ENCODE peak calls at places on chromosome 18, in eight cellular contexts. B, M, X, U, V, O, T and D are unnamed samples.

GRCh38 chr18:21958707-21959457 is 210.5 kb upstream of the GATA6 start:
- ATAC-seq in B (no peak), M (no peak), X (no peak), U (no peak), V (no peak), O (peak), T (no peak), D (no peak)

GRCh38 chr18:25710981-25711380 is 359.0 kb upstream of the ZNF521 start:
- ATAC-seq in B (no peak), M (no peak), X (no peak), U (no peak), V (no peak), O (no peak), T (no peak), D (no peak)

GRCh38 chr18:74137920-74138538 is 9.6 kb downstream of the FBXO15 start:
- ATAC-seq in B (no peak), M (no peak), X (no peak), U (no peak), V (no peak), O (no peak), T (no peak), D (no peak)

GRCh38 chr18:52353589-52353988 is 13.6 kb downstream of the DCC start:
- ATAC-seq in B (no peak), M (no peak), X (no peak), U (no peak), V (no peak), O (no peak), T (no peak), D (no peak)

GRCh38 chr18:26416652-26417150 is 131.7 kb downstream of the KCTD1 start:
- ATAC-seq in B (no peak), M (no peak), X (no peak), U (no peak), V (no peak), O (no peak), T (no peak), D (no peak)

GRCh38 chr18:59835656-59836379 is 64.0 kb upstream of the PMAIP1 start:
- ATAC-seq in B (no peak), M (no peak), X (no peak), U (peak), V (no peak), O (no peak), T (no peak), D (no peak)

GRCh38 chr18:62500966-62501591 is 21.7 kb upstream of the ZCCHC2 start:
- ATAC-seq in B (no peak), M (no peak), X (no peak), U (no peak), V (no peak), O (no peak), T (no peak), D (no peak)

GRCh38 chr18:59988098-59988706 is 88.4 kb downstream of the PMAIP1 start:
- ATAC-seq in B (no peak), M (peak), X (peak), U (peak), V (no peak), O (no peak), T (peak), D (no peak)

GRCh38 chr18:8937695-8938094 is 164.8 kb upstream of the NDUFV2 start:
- ATAC-seq in B (no peak), M (peak), X (no peak), U (no peak), V (no peak), O (no peak), T (peak), D (no peak)

GRCh38 chr18:55642191-55642590 is 54.2 kb upstream of the TCF4 start:
- ATAC-seq in B (no peak), M (no peak), X (no peak), U (no peak), V (no peak), O (no peak), T (no peak), D (no peak)

GRCh38 chr18:63138469-63139340 is 180.9 kb downstream of the BCL2 start:
- ATAC-seq in B (peak), M (peak), X (no peak), U (no peak), V (no peak), O (no peak), T (no peak), D (no peak)

GRCh38 chr18:77754475-77755044 is 504.9 kb downstream of the GALR1 start:
- ATAC-seq in B (no peak), M (no peak), X (no peak), U (no peak), V (no peak), O (no peak), T (no peak), D (no peak)

DNA sequence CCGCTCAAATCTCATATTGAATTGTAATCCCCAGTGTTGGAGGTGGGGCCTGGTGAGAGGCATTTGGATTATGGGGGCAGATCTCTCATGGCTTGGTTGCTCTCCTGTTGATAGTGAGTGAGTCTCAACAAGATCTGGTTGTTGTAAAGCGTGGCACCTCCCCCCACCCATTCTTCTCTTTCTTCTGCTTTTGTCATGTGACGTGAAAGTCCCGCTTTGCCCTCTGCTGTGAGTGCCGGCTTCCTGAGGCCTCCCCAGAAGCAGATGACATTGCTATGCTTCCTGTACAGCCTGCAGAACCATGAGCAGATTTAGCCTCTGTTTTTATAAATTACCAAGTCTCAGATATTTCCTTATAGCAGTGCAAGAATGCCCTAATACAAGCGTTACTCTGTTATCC is 673.8 kb downstream of the ADCYAP1 start:
- ATAC-seq in B (no peak), M (no peak), X (no peak), U (no peak), V (no peak), O (no peak), T (no peak), D (no peak)
- H3K27ac ChIP-seq in B (no peak), M (no peak), X (no peak), U (no peak), V (no peak), O (no peak), T (no peak), D (no peak)

GRCh38 chr18:75527848-75528247 is 100.3 kb upstream of the SMIM21 start:
- ATAC-seq in B (no peak), M (no peak), X (no peak), U (no peak), V (no peak), O (no peak), T (no peak), D (no peak)
- TF ChIP-seq CTCF in B (no peak), M (no peak), X (no peak), U (no peak), V (no peak), O (no peak), T (no peak), D (no peak)

DNA sequence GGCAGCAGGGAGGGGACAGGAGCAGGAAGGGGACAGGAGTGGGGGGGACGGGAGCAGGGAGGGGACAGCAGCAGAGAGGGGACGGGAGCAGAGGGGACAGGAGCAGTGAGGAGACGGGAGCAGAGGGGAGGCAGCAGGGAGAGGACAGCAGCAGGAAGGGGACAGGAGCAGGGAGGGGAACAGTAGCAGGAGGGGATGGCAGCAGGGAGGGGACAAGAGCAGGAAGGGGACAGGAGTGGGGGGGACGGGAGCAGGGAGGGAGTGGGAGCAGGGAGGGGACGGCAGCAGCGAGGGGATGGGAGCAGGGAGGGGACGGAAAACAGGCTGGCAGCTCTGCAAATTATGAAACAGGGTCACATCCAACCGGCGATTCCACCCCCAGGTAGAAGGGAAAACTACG is 39.6 kb downstream of the SLC66A2 start:
- ATAC-seq in B (peak), M (no peak), X (no peak), U (no peak), V (no peak), O (no peak), T (no peak), D (no peak)
- H3K27ac ChIP-seq in B (no peak), M (no peak), X (no peak), U (no peak), V (no peak), O (no peak), T (no peak), D (no peak)

DNA sequence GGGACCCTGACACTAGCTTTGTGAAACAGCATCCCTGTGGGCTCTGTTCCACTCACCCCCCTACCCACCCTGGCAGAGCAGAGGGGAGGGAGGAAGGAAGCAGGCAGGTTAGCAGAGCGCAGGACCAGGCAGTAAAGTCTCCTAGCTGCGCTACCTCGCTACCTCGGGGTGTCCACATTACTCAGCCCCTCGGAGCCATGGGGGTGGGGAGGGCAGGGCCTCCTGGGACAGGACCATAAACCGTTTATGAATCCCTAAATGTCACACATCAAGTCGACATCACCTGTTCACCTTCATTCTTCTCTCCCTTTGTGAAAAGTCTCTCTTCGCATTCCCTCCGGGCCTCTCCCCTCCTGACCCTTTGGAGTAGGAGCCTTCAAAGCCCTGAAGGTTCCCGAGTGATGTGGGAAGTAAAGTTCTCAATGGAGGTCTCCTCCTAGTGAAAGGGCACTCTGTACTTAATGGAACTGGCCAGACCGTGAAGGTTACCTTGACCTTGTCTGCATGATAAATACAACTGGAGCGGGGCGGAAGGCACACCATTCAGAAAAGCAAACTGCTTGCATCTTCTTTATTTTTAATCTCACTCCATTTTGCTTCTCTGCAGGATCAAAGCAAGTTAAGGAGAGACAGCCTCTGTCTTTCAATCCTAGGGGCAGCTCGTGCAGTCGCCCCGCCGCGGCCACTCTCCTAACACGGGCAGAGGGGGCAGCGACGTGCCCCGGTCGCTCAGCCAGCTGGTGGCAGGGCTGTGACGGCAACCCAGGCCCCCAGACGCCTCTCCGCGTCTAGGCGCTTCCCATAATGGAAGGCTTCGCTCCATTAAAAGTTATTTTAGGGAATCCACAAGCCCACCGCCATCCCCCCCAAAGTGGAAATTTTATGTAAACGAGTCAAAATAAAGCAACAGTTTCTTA is 23.8 kb upstream of the SMAD7 start:
- ATAC-seq in B (peak), M (no peak), X (peak), U (no peak), V (no peak), O (peak), T (no peak), D (no peak)
- TF ChIP-seq CTCF in B (no peak), M (no peak), X (no peak), U (no peak), V (no peak), O (no peak), T (no peak), D (no peak)

DNA sequence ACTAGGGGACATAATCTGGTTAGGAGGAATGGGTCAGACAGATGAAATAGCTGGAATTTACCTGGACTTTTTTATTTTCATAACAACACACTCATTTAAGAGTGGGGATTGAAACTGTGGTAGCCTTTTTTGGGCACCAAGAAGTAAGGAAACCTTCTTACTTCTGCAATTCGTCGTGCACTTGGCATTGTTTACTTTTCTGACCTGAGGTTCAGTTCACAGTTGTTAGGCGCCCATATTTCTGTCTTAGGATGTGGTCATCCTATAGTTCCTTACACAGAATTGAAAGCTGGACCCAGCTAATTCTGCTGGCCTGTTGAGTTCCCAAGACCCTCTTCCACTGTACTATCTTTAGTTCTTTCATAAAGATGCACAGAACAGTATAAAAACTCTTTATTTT is 72.9 kb downstream of the TMX3 start:
- ATAC-seq in B (no peak), M (no peak), X (no peak), U (no peak), V (no peak), O (no peak), T (no peak), D (no peak)
- H3K27ac ChIP-seq in B (no peak), M (no peak), X (no peak), U (no peak), V (no peak), O (no peak), T (no peak), D (no peak)

GRCh38 chr18:2103299-2103698 is 468.0 kb downstream of the METTL4 start:
- ATAC-seq in B (no peak), M (no peak), X (no peak), U (no peak), V (no peak), O (no peak), T (no peak), D (no peak)
- TF ChIP-seq CTCF in B (no peak), M (no peak), X (no peak), U (no peak), V (no peak), O (no peak), T (no peak), D (no peak)

GRCh38 chr18:31244737-31245432 is 73.1 kb upstream of the DSG1 start:
- ATAC-seq in B (no peak), M (no peak), X (no peak), U (no peak), V (no peak), O (no peak), T (no peak), D (no peak)

GRCh38 chr18:31243740-31244512 is 74.0 kb upstream of the DSG1 start:
- ATAC-seq in B (no peak), M (peak), X (peak), U (no peak), V (no peak), O (peak), T (no peak), D (no peak)

GRCh38 chr18:31241425-31241824 is 76.5 kb upstream of the DSG1 start:
- ATAC-seq in B (no peak), M (no peak), X (peak), U (no peak), V (peak), O (no peak), T (peak), D (no peak)

GRCh38 chr18:31245820-31246219 is 72.1 kb upstream of the DSG1 start:
- ATAC-seq in B (no peak), M (no peak), X (no peak), U (no peak), V (no peak), O (no peak), T (no peak), D (no peak)

GRCh38 chr18:31241900-31242409 is 76.0 kb upstream of the DSG1 start:
- ATAC-seq in B (no peak), M (peak), X (peak), U (no peak), V (peak), O (no peak), T (peak), D (no peak)
- H3K27ac ChIP-seq in B (no peak), M (no peak), X (peak), U (no peak), V (peak), O (no peak), T (peak), D (no peak)

GRCh38 chr18:36579311-36579710 is 249.5 kb downstream of the TPGS2 start:
- ATAC-seq in B (no peak), M (no peak), X (no peak), U (no peak), V (no peak), O (no peak), T (no peak), D (no peak)

GRCh38 chr18:36578871-36579270 is 249.9 kb downstream of the TPGS2 start:
- ATAC-seq in B (no peak), M (no peak), X (no peak), U (peak), V (no peak), O (no peak), T (no peak), D (no peak)

GRCh38 chr18:36580266-36580665 is 248.5 kb downstream of the TPGS2 start:
- ATAC-seq in B (peak), M (no peak), X (peak), U (peak), V (peak), O (peak), T (peak), D (peak)

GRCh38 chr18:36580874-36581750 is 247.7 kb downstream of the TPGS2 start:
- ATAC-seq in B (peak), M (no peak), X (peak), U (peak), V (peak), O (no peak), T (peak), D (peak)

DNA sequence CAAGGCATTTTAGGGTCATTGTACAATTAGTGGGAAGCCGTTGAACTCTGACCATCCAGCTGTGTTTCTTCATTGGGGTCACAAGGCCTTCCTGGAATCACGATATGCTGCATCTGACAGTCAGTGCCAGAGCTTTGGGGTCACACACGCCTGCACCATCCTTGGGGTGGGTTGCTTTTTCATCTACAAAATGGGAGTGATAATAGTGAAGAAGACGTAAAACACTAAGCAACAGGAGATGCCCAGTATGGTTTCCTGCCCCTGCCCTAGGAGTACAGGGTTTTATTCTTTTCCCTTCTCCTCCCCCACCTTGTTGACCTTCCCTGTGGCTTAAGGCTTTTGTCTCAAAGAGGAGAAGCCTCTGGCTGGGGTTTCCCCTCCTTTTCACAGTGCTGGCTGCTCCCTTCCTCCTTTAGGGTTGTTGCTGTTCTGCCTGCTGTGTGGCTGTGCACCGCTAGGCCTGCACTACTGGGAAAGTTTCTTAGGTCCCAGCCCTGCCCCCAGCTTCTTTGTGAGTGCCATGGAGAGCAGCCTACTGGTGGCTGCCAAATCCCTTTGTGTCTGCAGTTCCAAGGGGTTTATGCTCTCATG is 245.6 kb downstream of the TPGS2 start:
- ATAC-seq in B (no peak), M (no peak), X (no peak), U (no peak), V (no peak), O (no peak), T (peak), D (no peak)
- TF ChIP-seq CTCF in B (no peak), M (no peak), X (no peak), U (no peak), V (no peak), O (no peak), T (no peak), D (no peak)

DNA sequence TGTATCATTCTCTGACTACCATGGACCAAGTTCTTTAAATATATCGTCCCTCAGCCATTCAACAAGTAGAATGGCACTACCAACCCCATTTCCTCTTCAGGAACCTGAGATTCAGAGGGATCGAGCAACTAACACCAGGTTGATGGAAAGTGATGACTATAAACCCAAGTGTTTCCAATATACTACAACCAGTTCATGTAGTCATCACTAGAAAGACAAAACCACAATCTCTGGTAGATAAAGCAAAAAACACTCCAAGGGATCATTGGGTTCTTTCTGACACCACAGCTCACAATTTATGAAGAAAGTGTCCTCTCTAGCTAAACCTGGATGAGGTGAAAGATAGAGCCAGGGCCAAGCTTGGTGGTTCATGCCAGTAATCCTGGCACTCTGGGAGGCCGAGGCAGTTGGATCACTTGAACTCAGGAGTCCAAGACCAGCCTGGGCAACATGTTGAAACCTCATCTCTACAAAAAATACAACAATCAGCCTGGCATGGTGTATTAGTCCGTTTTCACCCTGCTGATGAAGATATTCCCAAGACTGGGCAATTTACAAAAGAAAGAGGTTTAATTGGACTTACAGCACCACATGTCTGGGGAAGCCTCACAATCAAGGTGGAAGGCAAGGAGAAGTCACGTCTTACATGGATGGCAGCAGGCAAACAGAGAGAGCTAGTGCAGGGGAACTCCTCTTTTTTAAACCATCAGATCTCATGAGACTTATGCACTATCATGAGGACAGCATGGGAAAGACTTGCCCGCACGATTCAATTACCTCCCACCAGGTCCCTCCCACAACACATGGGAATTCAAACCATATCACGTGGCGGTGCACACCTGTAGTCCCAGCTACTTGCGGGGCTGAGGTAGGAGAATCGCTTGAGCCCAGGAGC is 2.2 kb downstream of the CD226 start:
- ATAC-seq in B (no peak), M (no peak), X (no peak), U (no peak), V (no peak), O (no peak), T (no peak), D (no peak)
- H3K27ac ChIP-seq in B (no peak), M (no peak), X (no peak), U (no peak), V (no peak), O (no peak), T (no peak), D (no peak)

GRCh38 chr18:67864677-67865340 is 348.3 kb upstream of the DSEL start:
- ATAC-seq in B (no peak), M (no peak), X (no peak), U (peak), V (peak), O (no peak), T (no peak), D (no peak)
- TF ChIP-seq CTCF in B (no peak), M (no peak), X (no peak), U (no peak), V (peak), O (no peak), T (peak), D (no peak)